ENCODE peak calls at places on chromosomes 1 and 21, in four cellular contexts. T, U, K and M are unnamed samples.

GRCh38 chr1:206687915-206688442 is 3.3 kb downstream of the MAPKAPK2 start:
- DNase-seq in K (no peak), T (no peak), U (peak; percentile 10), M (no peak)

GRCh38 chr1:36792292-36792691 is 242.0 kb downstream of the GRIK3 start:
- DNase-seq in T (no peak), U (no peak), K (no peak), M (no peak)

GRCh38 chr21:38661296-38662223 is 144.2 kb upstream of the ETS2 start:
- DNase-seq in K (no peak), U (no peak), T (no peak), M (no peak)

GRCh38 chr1:26772687-26773086 is 15.1 kb upstream of the PIGV start:
- DNase-seq in U (no peak), K (peak; percentile 98), T (no peak), M (no peak)

GRCh38 chr1:31701137-31701736 is 2.6 kb downstream of the COL16A1 start:
- DNase-seq in U (no peak), T (peak; percentile 18), K (peak; percentile 85), M (no peak)

GRCh38 chr1:192729500-192729899 is 79.3 kb upstream of the RGS2 start:
- DNase-seq in K (no peak), T (no peak), U (no peak), M (no peak)

GRCh38 chr1:14220324-14220723 is 378.2 kb upstream of the KAZN start:
- DNase-seq in K (no peak), U (no peak), T (no peak), M (no peak)

GRCh38 chr1:223039990-223040389 is 103.1 kb downstream of the TLR5 start:
- DNase-seq in T (no peak), K (no peak), U (no peak), M (no peak)

GRCh38 chr1:208136459-208137143 is 107.6 kb downstream of the PLXNA2 start:
- DNase-seq in T (no peak), U (no peak), K (no peak), M (no peak)

GRCh38 chr1:94275116-94275515 is 37.7 kb upstream of the ARHGAP29 start:
- DNase-seq in K (no peak), T (no peak), U (no peak), M (no peak)

GRCh38 chr1:206575165-206575893 is 36.9 kb downstream of the EIF2D start:
- DNase-seq in U (no peak), K (no peak), T (no peak), M (no peak)

GRCh38 chr1:45498279-45498678 is 1.6 kb downstream of the CCDC163 start:
- DNase-seq in U (no peak), K (no peak), T (no peak), M (no peak)

GRCh38 chr1:213107613-213108012 is 56.6 kb downstream of the RPS6KC1 start:
- DNase-seq in K (no peak), T (no peak), U (no peak), M (no peak)

GRCh38 chr1:147545133-147545532 is 3.8 kb downstream of the BCL9 start:
- DNase-seq in U (peak; percentile 15), T (peak; percentile 73), K (no peak), M (no peak)

GRCh38 chr21:41068411-41069304 is 99.3 kb upstream of the BACE2 start:
- DNase-seq in U (peak; percentile 34), T (peak; percentile 36), K (no peak), M (peak; percentile 93)

GRCh38 chr1:207993477-207994445 is 82.8 kb upstream of the CD34 start:
- DNase-seq in U (no peak), K (no peak), T (no peak), M (peak; percentile 31)

GRCh38 chr1:170929412-170929834 is 5.9 kb upstream of the MROH9 start:
- DNase-seq in K (peak; percentile 58), T (no peak), U (no peak), M (no peak)

GRCh38 chr1:108570128-108570527 is 10.2 kb downstream of the EEIG2 start:
- DNase-seq in K (no peak), T (no peak), U (no peak), M (no peak)
- TF ChIP-seq CTCF in K (peak; percentile 33), T (peak; percentile 57), U (no peak), M (peak; percentile 57)

GRCh38 chr1:114219247-114219872 is 65.7 kb upstream of the SYT6 start:
- DNase-seq in K (no peak), U (no peak), T (no peak), M (no peak)
- TF ChIP-seq CTCF in K (peak; percentile 35), U (no peak), T (no peak), M (peak; percentile 18)

GRCh38 chr1:115040501-115040900 is 10.9 kb downstream of the TSHB start:
- DNase-seq in K (no peak), U (no peak), T (no peak), M (no peak)

GRCh38 chr1:115036814-115037535 is 7.3 kb downstream of the TSHB start:
- DNase-seq in K (no peak), U (no peak), T (no peak), M (no peak)

DNA sequence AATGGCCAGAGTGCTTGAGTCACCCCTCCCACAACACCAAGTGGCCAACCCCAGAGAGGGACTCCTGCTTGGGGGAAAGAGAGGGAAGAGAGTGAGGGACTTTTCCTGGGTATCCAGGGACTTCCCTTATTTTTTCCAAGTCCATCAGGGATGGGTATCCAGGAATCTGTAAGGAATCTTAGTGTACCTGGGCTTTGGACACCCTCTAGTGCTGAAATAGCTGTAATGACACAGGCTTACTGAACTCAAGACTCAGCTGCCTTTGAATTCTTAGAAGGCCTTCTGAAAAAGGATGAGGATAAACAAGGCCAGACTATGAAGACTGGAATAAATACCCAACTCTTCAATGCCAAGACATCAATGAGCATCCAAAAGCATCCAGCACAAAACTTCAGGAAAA is 12.0 kb downstream of the TSHB start:
- DNase-seq in U (no peak), K (no peak), T (no peak), M (no peak)
- TF ChIP-seq CTCF in U (no peak), K (peak; percentile 23), T (no peak), M (peak; percentile 60)

GRCh38 chr21:33229776-33230517 is at the start of gene IFNAR2:
- DNase-seq in K (no peak), U (peak; percentile 77), T (peak; percentile 66), M (peak; percentile 88)

GRCh38 chr21:33231526-33231925 is 1.8 kb downstream of the IFNAR2 start:
- DNase-seq in T (no peak), K (no peak), U (no peak), M (no peak)

GRCh38 chr21:33229099-33229775 is 501 bp upstream of the IFNAR2 start:
- DNase-seq in T (no peak), U (no peak), K (no peak), M (no peak)

GRCh38 chr21:33232640-33233039 is 2.9 kb downstream of the IFNAR2 start:
- DNase-seq in U (no peak), K (no peak), T (no peak), M (no peak)

DNA sequence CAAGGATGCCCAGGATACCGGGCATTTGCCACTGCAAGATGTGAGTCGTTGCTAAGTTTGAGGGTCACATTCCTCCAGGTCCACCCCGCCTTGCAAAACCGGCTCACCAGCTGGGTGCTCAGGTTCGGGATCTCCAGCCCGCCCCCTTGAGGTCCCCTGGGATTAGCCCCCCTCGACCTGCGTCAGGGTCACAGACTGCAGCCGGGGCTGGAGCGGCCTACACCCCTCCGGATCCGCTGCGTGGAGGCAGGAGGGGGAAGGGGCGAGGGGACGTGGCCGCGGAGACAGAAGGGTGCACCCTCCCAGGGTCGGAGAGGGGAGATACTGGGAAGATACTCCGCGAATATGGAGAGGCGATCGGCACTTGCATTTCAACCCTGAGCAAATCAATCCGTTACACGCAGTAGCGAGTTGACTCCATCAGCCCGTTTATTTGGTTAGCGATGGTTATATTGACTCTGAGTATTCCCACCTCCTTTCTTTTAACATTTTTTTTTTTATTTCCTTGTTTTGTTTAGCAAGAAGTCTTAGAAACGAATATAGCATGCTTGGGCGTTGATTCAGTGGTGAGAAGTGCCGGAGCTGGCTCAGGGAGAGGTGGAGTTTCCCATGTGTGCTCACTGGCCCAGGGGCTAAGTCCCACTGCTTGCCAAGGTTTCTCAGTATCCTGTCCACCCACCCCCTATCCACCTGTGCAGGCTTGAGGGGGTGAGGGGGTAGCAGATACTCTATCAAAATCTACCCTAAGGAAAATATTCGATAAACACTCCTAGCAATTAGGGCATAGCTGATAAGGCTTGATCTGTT is 983 bp downstream of the IFNAR2 start:
- DNase-seq in K (peak; percentile 12), U (peak; percentile 68), T (peak; percentile 23), M (peak; percentile 74)
- TF ChIP-seq CTCF in K (peak; percentile 32), U (no peak), T (no peak), M (no peak)

GRCh38 chr1:2194898-2195673 is 514 bp upstream of the FAAP20 start:
- DNase-seq in K (peak; percentile 26), T (peak; percentile 81), U (peak; percentile 87), M (peak; percentile 89)
- TF ChIP-seq CTCF in K (peak; percentile 90), T (peak; percentile 79), U (peak; percentile 23), M (peak; percentile 96)

GRCh38 chr21:27219068-27219467 is 252.2 kb upstream of the ADAMTS5 start:
- DNase-seq in K (no peak), U (no peak), T (no peak), M (no peak)

GRCh38 chr21:27212444-27212843 is 245.6 kb upstream of the ADAMTS5 start:
- DNase-seq in K (no peak), T (no peak), U (no peak), M (no peak)

DNA sequence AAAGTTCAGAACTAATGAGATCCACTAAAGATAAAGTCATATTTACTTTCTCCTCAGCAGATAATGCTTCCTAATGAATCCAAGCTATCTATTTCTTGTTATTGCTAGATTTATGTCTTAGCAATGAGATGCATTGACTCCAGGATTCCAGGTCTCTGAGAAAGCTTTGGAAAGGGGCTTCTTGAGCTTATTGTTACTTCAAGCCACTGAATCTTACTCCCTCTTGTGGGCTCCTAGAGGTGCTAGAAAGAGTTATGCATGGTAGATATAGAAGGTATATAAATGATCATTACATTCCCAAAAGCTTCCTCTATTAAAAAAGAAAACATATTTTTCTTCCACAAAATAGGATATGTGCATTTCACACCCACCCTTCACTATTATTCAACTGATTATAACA is 246.4 kb upstream of the ADAMTS5 start:
- DNase-seq in U (no peak), T (no peak), K (no peak), M (no peak)
- TF ChIP-seq CTCF in U (no peak), T (no peak), K (peak; percentile 35), M (peak; percentile 43)